ENCODE peak calls at places on chromosome 7, in eight cellular contexts. One of them, this sample, is unnamed.

GRCh38 chr7:44159824-44160630 is 18.9 kb upstream of the MYL7 start:
- DNase-seq in GM12865: no peak
- DNase-seq in NCI-H1436: no peak
- DNase-seq in kidney glomerular epithelial cell: no peak
- DNase-seq in activated naive CD4-positive, alpha-beta T cell treated with anti-CD3 and anti-CD28 coated beads, Interleukin-2, amount 10 ng/mL, durations not matched to agents 7 days and 5 days: no peak
- DNase-seq in HuH-7.5: no peak
- DNase-seq in heart right ventricle: no peak
- DNase-seq in midbrain: no peak
- DNase-seq in this sample: no peak

GRCh38 chr7:6709808-6710207 is 3.1 kb upstream of the ZNF12 start:
- DNase-seq in kidney glomerular epithelial cell: no peak
- DNase-seq in activated naive CD4-positive, alpha-beta T cell treated with anti-CD3 and anti-CD28 coated beads, Interleukin-2, amount 10 ng/mL, durations not matched to agents 7 days and 5 days: no peak
- DNase-seq in HuH-7.5: no peak
- DNase-seq in midbrain: no peak
- DNase-seq in heart right ventricle: no peak
- DNase-seq in NCI-H1436: no peak
- DNase-seq in GM12865: peak
- DNase-seq in this sample: peak

GRCh38 chr7:69677054-69677847 is 79.0 kb downstream of the AUTS2 start:
- DNase-seq in activated naive CD4-positive, alpha-beta T cell treated with anti-CD3 and anti-CD28 coated beads, Interleukin-2, amount 10 ng/mL, durations not matched to agents 7 days and 5 days: no peak
- DNase-seq in midbrain: no peak
- DNase-seq in GM12865: peak
- DNase-seq in heart right ventricle: no peak
- DNase-seq in HuH-7.5: no peak
- DNase-seq in NCI-H1436: no peak
- DNase-seq in kidney glomerular epithelial cell: no peak
- DNase-seq in this sample: peak

GRCh38 chr7:301291-302053 is 11.5 kb downstream of the FOXL3 start:
- DNase-seq in heart right ventricle: no peak
- DNase-seq in GM12865: no peak
- DNase-seq in kidney glomerular epithelial cell: no peak
- DNase-seq in HuH-7.5: no peak
- DNase-seq in NCI-H1436: no peak
- DNase-seq in midbrain: no peak
- DNase-seq in activated naive CD4-positive, alpha-beta T cell treated with anti-CD3 and anti-CD28 coated beads, Interleukin-2, amount 10 ng/mL, durations not matched to agents 7 days and 5 days: no peak
- DNase-seq in this sample: no peak

GRCh38 chr7:29287366-29287765 is 92.8 kb downstream of the CHN2 start:
- DNase-seq in kidney glomerular epithelial cell: peak
- DNase-seq in heart right ventricle: no peak
- DNase-seq in midbrain: no peak
- DNase-seq in activated naive CD4-positive, alpha-beta T cell treated with anti-CD3 and anti-CD28 coated beads, Interleukin-2, amount 10 ng/mL, durations not matched to agents 7 days and 5 days: no peak
- DNase-seq in GM12865: no peak
- DNase-seq in HuH-7.5: no peak
- DNase-seq in NCI-H1436: no peak
- DNase-seq in this sample: no peak

GRCh38 chr7:47506716-47507354 is 75.1 kb downstream of the TNS3 start:
- DNase-seq in GM12865: no peak
- DNase-seq in midbrain: no peak
- DNase-seq in HuH-7.5: no peak
- DNase-seq in activated naive CD4-positive, alpha-beta T cell treated with anti-CD3 and anti-CD28 coated beads, Interleukin-2, amount 10 ng/mL, durations not matched to agents 7 days and 5 days: no peak
- DNase-seq in kidney glomerular epithelial cell: peak
- DNase-seq in NCI-H1436: no peak
- DNase-seq in heart right ventricle: no peak
- DNase-seq in this sample: no peak

GRCh38 chr7:156768698-156769472 is 124.1 kb downstream of the LMBR1 start:
- DNase-seq in kidney glomerular epithelial cell: no peak
- DNase-seq in activated naive CD4-positive, alpha-beta T cell treated with anti-CD3 and anti-CD28 coated beads, Interleukin-2, amount 10 ng/mL, durations not matched to agents 7 days and 5 days: no peak
- DNase-seq in HuH-7.5: no peak
- DNase-seq in midbrain: no peak
- DNase-seq in NCI-H1436: no peak
- DNase-seq in GM12865: peak
- DNase-seq in heart right ventricle: no peak
- DNase-seq in this sample: no peak

GRCh38 chr7:136134503-136134902 is 157.3 kb upstream of the MTPN start:
- DNase-seq in activated naive CD4-positive, alpha-beta T cell treated with anti-CD3 and anti-CD28 coated beads, Interleukin-2, amount 10 ng/mL, durations not matched to agents 7 days and 5 days: no peak
- DNase-seq in NCI-H1436: no peak
- DNase-seq in midbrain: no peak
- DNase-seq in HuH-7.5: no peak
- DNase-seq in heart right ventricle: no peak
- DNase-seq in kidney glomerular epithelial cell: peak
- DNase-seq in GM12865: no peak
- DNase-seq in this sample: no peak

GRCh38 chr7:110987130-110987693 is 103.7 kb upstream of the LRRN3 start:
- DNase-seq in midbrain: no peak
- DNase-seq in HuH-7.5: no peak
- DNase-seq in activated naive CD4-positive, alpha-beta T cell treated with anti-CD3 and anti-CD28 coated beads, Interleukin-2, amount 10 ng/mL, durations not matched to agents 7 days and 5 days: no peak
- DNase-seq in GM12865: no peak
- DNase-seq in NCI-H1436: no peak
- DNase-seq in heart right ventricle: no peak
- DNase-seq in kidney glomerular epithelial cell: no peak
- DNase-seq in this sample: no peak

GRCh38 chr7:149637911-149638565 is 135.3 kb downstream of the ZNF467 start:
- DNase-seq in HuH-7.5: no peak
- DNase-seq in activated naive CD4-positive, alpha-beta T cell treated with anti-CD3 and anti-CD28 coated beads, Interleukin-2, amount 10 ng/mL, durations not matched to agents 7 days and 5 days: no peak
- DNase-seq in kidney glomerular epithelial cell: no peak
- DNase-seq in GM12865: no peak
- DNase-seq in heart right ventricle: no peak
- DNase-seq in midbrain: no peak
- DNase-seq in NCI-H1436: no peak
- DNase-seq in this sample: no peak

GRCh38 chr7:152872745-152873118 is 113.2 kb downstream of the ACTR3B start:
- DNase-seq in activated naive CD4-positive, alpha-beta T cell treated with anti-CD3 and anti-CD28 coated beads, Interleukin-2, amount 10 ng/mL, durations not matched to agents 7 days and 5 days: no peak
- DNase-seq in NCI-H1436: no peak
- DNase-seq in GM12865: no peak
- DNase-seq in heart right ventricle: no peak
- DNase-seq in kidney glomerular epithelial cell: no peak
- DNase-seq in midbrain: no peak
- DNase-seq in HuH-7.5: no peak
- DNase-seq in this sample: no peak

GRCh38 chr7:4042402-4042801 is 639.7 kb upstream of the FOXK1 start:
- DNase-seq in activated naive CD4-positive, alpha-beta T cell treated with anti-CD3 and anti-CD28 coated beads, Interleukin-2, amount 10 ng/mL, durations not matched to agents 7 days and 5 days: no peak
- DNase-seq in HuH-7.5: no peak
- DNase-seq in heart right ventricle: no peak
- DNase-seq in NCI-H1436: peak
- DNase-seq in kidney glomerular epithelial cell: no peak
- DNase-seq in GM12865: no peak
- DNase-seq in midbrain: no peak
- DNase-seq in this sample: no peak

GRCh38 chr7:27802977-27803376 is 63.0 kb downstream of the TAX1BP1 start:
- DNase-seq in HuH-7.5: no peak
- DNase-seq in kidney glomerular epithelial cell: no peak
- DNase-seq in heart right ventricle: no peak
- DNase-seq in activated naive CD4-positive, alpha-beta T cell treated with anti-CD3 and anti-CD28 coated beads, Interleukin-2, amount 10 ng/mL, durations not matched to agents 7 days and 5 days: no peak
- DNase-seq in midbrain: no peak
- DNase-seq in GM12865: no peak
- DNase-seq in NCI-H1436: peak
- DNase-seq in this sample: no peak

GRCh38 chr7:66308411-66308810 is 103.3 kb downstream of the TPST1 start:
- DNase-seq in heart right ventricle: no peak
- DNase-seq in HuH-7.5: no peak
- DNase-seq in GM12865: no peak
- DNase-seq in kidney glomerular epithelial cell: no peak
- DNase-seq in NCI-H1436: no peak
- DNase-seq in midbrain: no peak
- DNase-seq in activated naive CD4-positive, alpha-beta T cell treated with anti-CD3 and anti-CD28 coated beads, Interleukin-2, amount 10 ng/mL, durations not matched to agents 7 days and 5 days: no peak
- DNase-seq in this sample: no peak

GRCh38 chr7:57354195-57354594 is 95.8 kb upstream of the ZNF716 start:
- DNase-seq in NCI-H1436: no peak
- DNase-seq in midbrain: no peak
- DNase-seq in kidney glomerular epithelial cell: no peak
- DNase-seq in HuH-7.5: no peak
- DNase-seq in activated naive CD4-positive, alpha-beta T cell treated with anti-CD3 and anti-CD28 coated beads, Interleukin-2, amount 10 ng/mL, durations not matched to agents 7 days and 5 days: no peak
- DNase-seq in GM12865: no peak
- DNase-seq in heart right ventricle: no peak
- DNase-seq in this sample: no peak

GRCh38 chr7:80675090-80675489 is 36.6 kb downstream of the CD36 start:
- DNase-seq in midbrain: no peak
- DNase-seq in kidney glomerular epithelial cell: no peak
- DNase-seq in activated naive CD4-positive, alpha-beta T cell treated with anti-CD3 and anti-CD28 coated beads, Interleukin-2, amount 10 ng/mL, durations not matched to agents 7 days and 5 days: no peak
- DNase-seq in HuH-7.5: no peak
- DNase-seq in NCI-H1436: no peak
- DNase-seq in heart right ventricle: no peak
- DNase-seq in GM12865: no peak
- DNase-seq in this sample: no peak

GRCh38 chr7:145212050-145212449 is 376.2 kb upstream of the TPK1 start:
- DNase-seq in GM12865: no peak
- DNase-seq in HuH-7.5: no peak
- DNase-seq in midbrain: peak
- DNase-seq in heart right ventricle: no peak
- DNase-seq in NCI-H1436: no peak
- DNase-seq in activated naive CD4-positive, alpha-beta T cell treated with anti-CD3 and anti-CD28 coated beads, Interleukin-2, amount 10 ng/mL, durations not matched to agents 7 days and 5 days: no peak
- DNase-seq in kidney glomerular epithelial cell: no peak
- DNase-seq in this sample: no peak

GRCh38 chr7:92833766-92834605 is 2.4 kb downstream of the CDK6 start:
- DNase-seq in GM12865: peak
- DNase-seq in midbrain: peak
- DNase-seq in NCI-H1436: peak
- DNase-seq in heart right ventricle: peak
- DNase-seq in kidney glomerular epithelial cell: peak
- DNase-seq in activated naive CD4-positive, alpha-beta T cell treated with anti-CD3 and anti-CD28 coated beads, Interleukin-2, amount 10 ng/mL, durations not matched to agents 7 days and 5 days: peak
- DNase-seq in HuH-7.5: peak
- DNase-seq in this sample: peak

GRCh38 chr7:155216475-155217272 is 81.0 kb upstream of the INSIG1 start:
- DNase-seq in activated naive CD4-positive, alpha-beta T cell treated with anti-CD3 and anti-CD28 coated beads, Interleukin-2, amount 10 ng/mL, durations not matched to agents 7 days and 5 days: no peak
- DNase-seq in NCI-H1436: no peak
- DNase-seq in heart right ventricle: no peak
- DNase-seq in HuH-7.5: no peak
- DNase-seq in GM12865: no peak
- DNase-seq in kidney glomerular epithelial cell: no peak
- DNase-seq in midbrain: no peak
- DNase-seq in this sample: no peak

GRCh38 chr7:17408245-17408903 is 109.9 kb downstream of the AHR start:
- DNase-seq in HuH-7.5: peak
- DNase-seq in heart right ventricle: no peak
- DNase-seq in activated naive CD4-positive, alpha-beta T cell treated with anti-CD3 and anti-CD28 coated beads, Interleukin-2, amount 10 ng/mL, durations not matched to agents 7 days and 5 days: no peak
- DNase-seq in midbrain: no peak
- DNase-seq in kidney glomerular epithelial cell: peak
- DNase-seq in NCI-H1436: no peak
- DNase-seq in GM12865: no peak
- DNase-seq in this sample: no peak

GRCh38 chr7:150361402-150361801 is 7.2 kb upstream of the REPIN1 start:
- DNase-seq in HuH-7.5: no peak
- DNase-seq in NCI-H1436: no peak
- DNase-seq in heart right ventricle: no peak
- DNase-seq in activated naive CD4-positive, alpha-beta T cell treated with anti-CD3 and anti-CD28 coated beads, Interleukin-2, amount 10 ng/mL, durations not matched to agents 7 days and 5 days: no peak
- DNase-seq in midbrain: no peak
- DNase-seq in kidney glomerular epithelial cell: no peak
- DNase-seq in GM12865: no peak
- DNase-seq in this sample: no peak

GRCh38 chr7:30994206-30995100 is 30.7 kb downstream of the GHRHR start:
- DNase-seq in midbrain: no peak
- DNase-seq in NCI-H1436: no peak
- DNase-seq in heart right ventricle: no peak
- DNase-seq in HuH-7.5: no peak
- DNase-seq in GM12865: no peak
- DNase-seq in kidney glomerular epithelial cell: no peak
- DNase-seq in activated naive CD4-positive, alpha-beta T cell treated with anti-CD3 and anti-CD28 coated beads, Interleukin-2, amount 10 ng/mL, durations not matched to agents 7 days and 5 days: no peak
- DNase-seq in this sample: no peak

GRCh38 chr7:831596-832291 is 532 bp upstream of the SUN1 start:
- DNase-seq in heart right ventricle: no peak
- DNase-seq in activated naive CD4-positive, alpha-beta T cell treated with anti-CD3 and anti-CD28 coated beads, Interleukin-2, amount 10 ng/mL, durations not matched to agents 7 days and 5 days: peak
- DNase-seq in midbrain: no peak
- DNase-seq in kidney glomerular epithelial cell: peak
- DNase-seq in HuH-7.5: peak
- DNase-seq in NCI-H1436: no peak
- DNase-seq in GM12865: peak
- DNase-seq in this sample: no peak

GRCh38 chr7:98559219-98559618 is 57.9 kb upstream of the NPTX2 start:
- DNase-seq in HuH-7.5: no peak
- DNase-seq in NCI-H1436: no peak
- DNase-seq in midbrain: no peak
- DNase-seq in heart right ventricle: no peak
- DNase-seq in GM12865: no peak
- DNase-seq in kidney glomerular epithelial cell: no peak
- DNase-seq in activated naive CD4-positive, alpha-beta T cell treated with anti-CD3 and anti-CD28 coated beads, Interleukin-2, amount 10 ng/mL, durations not matched to agents 7 days and 5 days: no peak
- DNase-seq in this sample: no peak

GRCh38 chr7:112892263-112892662 is 102.1 kb upstream of the TMEM168 start:
- DNase-seq in GM12865: no peak
- DNase-seq in kidney glomerular epithelial cell: no peak
- DNase-seq in HuH-7.5: no peak
- DNase-seq in midbrain: no peak
- DNase-seq in activated naive CD4-positive, alpha-beta T cell treated with anti-CD3 and anti-CD28 coated beads, Interleukin-2, amount 10 ng/mL, durations not matched to agents 7 days and 5 days: no peak
- DNase-seq in NCI-H1436: no peak
- DNase-seq in heart right ventricle: no peak
- DNase-seq in this sample: no peak

GRCh38 chr7:130822642-130823041 is 88.6 kb upstream of the KLF14 start:
- DNase-seq in HuH-7.5: no peak
- DNase-seq in kidney glomerular epithelial cell: no peak
- DNase-seq in heart right ventricle: no peak
- DNase-seq in NCI-H1436: no peak
- DNase-seq in midbrain: no peak
- DNase-seq in GM12865: peak
- DNase-seq in activated naive CD4-positive, alpha-beta T cell treated with anti-CD3 and anti-CD28 coated beads, Interleukin-2, amount 10 ng/mL, durations not matched to agents 7 days and 5 days: no peak
- DNase-seq in this sample: no peak

GRCh38 chr7:157409753-157410727 is 73.2 kb downstream of the DNAJB6 start:
- DNase-seq in NCI-H1436: no peak
- DNase-seq in HuH-7.5: no peak
- DNase-seq in midbrain: no peak
- DNase-seq in GM12865: no peak
- DNase-seq in kidney glomerular epithelial cell: no peak
- DNase-seq in activated naive CD4-positive, alpha-beta T cell treated with anti-CD3 and anti-CD28 coated beads, Interleukin-2, amount 10 ng/mL, durations not matched to agents 7 days and 5 days: no peak
- DNase-seq in heart right ventricle: peak
- DNase-seq in this sample: no peak

GRCh38 chr7:33849004-33849403 is 56.3 kb upstream of the BMPER start:
- DNase-seq in heart right ventricle: no peak
- DNase-seq in NCI-H1436: no peak
- DNase-seq in HuH-7.5: no peak
- DNase-seq in kidney glomerular epithelial cell: no peak
- DNase-seq in GM12865: no peak
- DNase-seq in midbrain: no peak
- DNase-seq in activated naive CD4-positive, alpha-beta T cell treated with anti-CD3 and anti-CD28 coated beads, Interleukin-2, amount 10 ng/mL, durations not matched to agents 7 days and 5 days: no peak
- DNase-seq in this sample: no peak

GRCh38 chr7:140675726-140676125 is 3.0 kb downstream of the ADCK2 start:
- DNase-seq in GM12865: no peak
- DNase-seq in kidney glomerular epithelial cell: no peak
- DNase-seq in activated naive CD4-positive, alpha-beta T cell treated with anti-CD3 and anti-CD28 coated beads, Interleukin-2, amount 10 ng/mL, durations not matched to agents 7 days and 5 days: no peak
- DNase-seq in heart right ventricle: no peak
- DNase-seq in midbrain: no peak
- DNase-seq in HuH-7.5: no peak
- DNase-seq in NCI-H1436: no peak
- DNase-seq in this sample: peak

GRCh38 chr7:593324-594115 is 73.9 kb upstream of the PDGFA start:
- DNase-seq in kidney glomerular epithelial cell: no peak
- DNase-seq in activated naive CD4-positive, alpha-beta T cell treated with anti-CD3 and anti-CD28 coated beads, Interleukin-2, amount 10 ng/mL, durations not matched to agents 7 days and 5 days: no peak
- DNase-seq in midbrain: no peak
- DNase-seq in HuH-7.5: no peak
- DNase-seq in GM12865: peak
- DNase-seq in heart right ventricle: no peak
- DNase-seq in NCI-H1436: no peak
- DNase-seq in this sample: no peak

GRCh38 chr7:128697301-128697905 is 25.3 kb downstream of the GARIN1A start:
- DNase-seq in HuH-7.5: peak
- DNase-seq in midbrain: no peak
- DNase-seq in activated naive CD4-positive, alpha-beta T cell treated with anti-CD3 and anti-CD28 coated beads, Interleukin-2, amount 10 ng/mL, durations not matched to agents 7 days and 5 days: peak
- DNase-seq in GM12865: peak
- DNase-seq in heart right ventricle: peak
- DNase-seq in kidney glomerular epithelial cell: no peak
- DNase-seq in NCI-H1436: no peak
- DNase-seq in this sample: peak

GRCh38 chr7:38463277-38464224 is 167.6 kb downstream of the AMPH start:
- DNase-seq in NCI-H1436: no peak
- DNase-seq in heart right ventricle: peak
- DNase-seq in GM12865: peak
- DNase-seq in HuH-7.5: no peak
- DNase-seq in midbrain: no peak
- DNase-seq in kidney glomerular epithelial cell: no peak
- DNase-seq in activated naive CD4-positive, alpha-beta T cell treated with anti-CD3 and anti-CD28 coated beads, Interleukin-2, amount 10 ng/mL, durations not matched to agents 7 days and 5 days: peak
- DNase-seq in this sample: no peak

GRCh38 chr7:114923403-114923713 is 1.5 kb downstream of the MDFIC start:
- DNase-seq in activated naive CD4-positive, alpha-beta T cell treated with anti-CD3 and anti-CD28 coated beads, Interleukin-2, amount 10 ng/mL, durations not matched to agents 7 days and 5 days: no peak
- DNase-seq in GM12865: no peak
- DNase-seq in NCI-H1436: no peak
- DNase-seq in HuH-7.5: no peak
- DNase-seq in kidney glomerular epithelial cell: peak
- DNase-seq in midbrain: peak
- DNase-seq in heart right ventricle: no peak
- DNase-seq in this sample: no peak

GRCh38 chr7:36787933-36788378 is 63.7 kb upstream of the AOAH start:
- DNase-seq in midbrain: no peak
- DNase-seq in GM12865: peak
- DNase-seq in NCI-H1436: no peak
- DNase-seq in activated naive CD4-positive, alpha-beta T cell treated with anti-CD3 and anti-CD28 coated beads, Interleukin-2, amount 10 ng/mL, durations not matched to agents 7 days and 5 days: no peak
- DNase-seq in heart right ventricle: no peak
- DNase-seq in HuH-7.5: no peak
- DNase-seq in kidney glomerular epithelial cell: no peak
- DNase-seq in this sample: no peak

This sample was measured in OCI-LY7.